ENCODE peak calls at places on chromosomes 1 and 21, in six cellular contexts. N is stimulated activated CD8-positive, alpha-beta memory T cell treated with anti-CD3 and anti-CD28 coated beads, Interleukin-12 subunit alpha, Interleukin-12 subunit beta, amount 100 ng/mL, for 1 hour; L is GM10248; D is AG10803; V is hepatic stellate cell; B is thoracic aorta. Z is an unnamed sample.

GRCh38 chr1:205480349-205481278 is 23.9 kb upstream of the CDK18 start:
- DNase-seq in N (no peak), L (peak; percentile 81), D (no peak), V (no peak), B (no peak), Z (no peak)

GRCh38 chr1:34162852-34163766 is 1.9 kb downstream of the CSMD2 start:
- DNase-seq in N (no peak), L (peak; percentile 79), D (peak; percentile 97), V (peak; percentile 63), B (peak; percentile 48), Z (peak; percentile 74)

GRCh38 chr1:183913556-183913955 is 108.6 kb downstream of the RGL1 start:
- DNase-seq in N (no peak), L (no peak), D (peak; percentile 62), V (no peak), B (no peak), Z (no peak)

GRCh38 chr1:203426870-203427269 is 48.7 kb upstream of the PRELP start:
- DNase-seq in N (no peak), L (no peak), D (no peak), V (no peak), B (no peak), Z (no peak)

GRCh38 chr21:25323356-25323949 is 283.8 kb downstream of the MRPL39 start:
- DNase-seq in N (no peak), L (no peak), D (no peak), V (no peak), B (no peak), Z (no peak)

GRCh38 chr1:57422271-57423134 is 1.4 kb downstream of the DAB1 start:
- DNase-seq in N (no peak), L (no peak), D (peak; percentile 36), V (no peak), B (no peak), Z (peak; percentile 5)

GRCh38 chr1:101363891-101364318 is 127.1 kb downstream of the S1PR1 start:
- DNase-seq in N (no peak), L (no peak), D (no peak), V (no peak), B (no peak), Z (no peak)

GRCh38 chr1:1778827-1779675 is 781 bp upstream of the NADK start:
- DNase-seq in N (peak; percentile 59), L (peak; percentile 93), D (no peak), V (peak; percentile 41), B (no peak), Z (peak; percentile 33)

GRCh38 chr1:246566808-246567154 is 525 bp downstream of the CNST start:
- DNase-seq in N (no peak), L (peak; percentile 59), D (peak; percentile 30), V (peak; percentile 43), B (peak; percentile 6), Z (no peak)

GRCh38 chr1:216601427-216601751 is 121.8 kb downstream of the ESRRG start:
- DNase-seq in N (no peak), L (no peak), D (no peak), V (no peak), B (no peak), Z (no peak)

GRCh38 chr1:25676488-25676887 is 59.9 kb downstream of the MAN1C1 start:
- DNase-seq in N (no peak), L (no peak), D (no peak), V (no peak), B (no peak), Z (no peak)

GRCh38 chr1:1021010-1021845 is 1.3 kb downstream of the AGRN start:
- DNase-seq in N (no peak), L (no peak), D (peak; percentile 73), V (peak; percentile 87), B (no peak), Z (peak; percentile 74)

GRCh38 chr1:33130297-33130696 is 49.3 kb downstream of the AZIN2 start:
- DNase-seq in N (no peak), L (peak; percentile 43), D (no peak), V (no peak), B (no peak), Z (no peak)

GRCh38 chr1:11044849-11045427 is 2.1 kb downstream of the MASP2 start:
- DNase-seq in N (no peak), L (peak; percentile 18), D (no peak), V (no peak), B (no peak), Z (no peak)

GRCh38 chr1:58780586-58781452 is 3.0 kb downstream of the JUN start:
- DNase-seq in N (no peak), L (no peak), D (peak; percentile 34), V (no peak), B (no peak), Z (peak; percentile 52)

GRCh38 chr1:204885288-204885711 is 14.6 kb downstream of the NFASC start:
- DNase-seq in N (no peak), L (no peak), D (peak; percentile 90), V (no peak), B (no peak), Z (no peak)

GRCh38 chr1:84632975-84633427 is 57.3 kb downstream of the SSX2IP start:
- DNase-seq in N (no peak), L (no peak), D (peak; percentile 60), V (peak; percentile 41), B (no peak), Z (peak; percentile 60)

GRCh38 chr1:6724517-6725141 is 23.0 kb upstream of the DNAJC11 start:
- DNase-seq in N (no peak), L (no peak), D (peak; percentile 91), V (peak; percentile 93), B (no peak), Z (peak; percentile 64)

GRCh38 chr21:44871576-44872265 is 1.8 kb downstream of the PTTG1IP start:
- DNase-seq in N (no peak), L (no peak), D (peak; percentile 80), V (peak; percentile 83), B (peak; percentile 53), Z (peak; percentile 84)

GRCh38 chr1:8423702-8424538 is 106.0 kb downstream of the SLC45A1 start:
- DNase-seq in N (no peak), L (peak; percentile 51), D (peak; percentile 46), V (peak; percentile 57), B (peak; percentile 28), Z (peak; percentile 78)

GRCh38 chr21:43818685-43819084 is 29.3 kb downstream of the RRP1 start:
- DNase-seq in N (no peak), L (no peak), D (no peak), V (no peak), B (no peak), Z (no peak)

GRCh38 chr1:43558346-43558841 is 27.7 kb downstream of the PTPRF start:
- DNase-seq in N (no peak), L (no peak), D (peak; percentile 63), V (no peak), B (no peak), Z (peak; percentile 41)

GRCh38 chr1:231315887-231316286 is 21.8 kb downstream of the EXOC8 start:
- DNase-seq in N (no peak), L (peak; percentile 58), D (peak; percentile 19), V (no peak), B (no peak), Z (peak; percentile 44)

GRCh38 chr21:39114871-39115658 is 68.2 kb downstream of the PSMG1 start:
- DNase-seq in N (no peak), L (no peak), D (peak; percentile 42), V (peak; percentile 45), B (no peak), Z (peak; percentile 70)

GRCh38 chr1:235051521-235051920 is 77.1 kb downstream of the TOMM20 start:
- DNase-seq in N (no peak), L (no peak), D (no peak), V (no peak), B (no peak), Z (no peak)

GRCh38 chr1:24074817-24075725 is 36.9 kb downstream of the MYOM3 start:
- DNase-seq in N (no peak), L (no peak), D (no peak), V (no peak), B (no peak), Z (no peak)

GRCh38 chr1:194331758-194332157 is 1145.3 kb upstream of the B3GALT2 start:
- DNase-seq in N (no peak), L (no peak), D (no peak), V (no peak), B (no peak), Z (no peak)

GRCh38 chr21:18387994-18388393 is 15.6 kb downstream of the TMPRSS15 start:
- DNase-seq in N (no peak), L (no peak), D (no peak), V (no peak), B (no peak), Z (no peak)

GRCh38 chr1:103112535-103112934 is 4.2 kb upstream of the COL11A1 start:
- DNase-seq in N (no peak), L (no peak), D (no peak), V (no peak), B (no peak), Z (no peak)

GRCh38 chr1:163093579-163093978 is 24.4 kb downstream of the RGS4 start:
- DNase-seq in N (no peak), L (no peak), D (no peak), V (no peak), B (no peak), Z (no peak)

GRCh38 chr1:84174051-84174556 is 30.0 kb downstream of the PRKACB start:
- DNase-seq in N (no peak), L (no peak), D (peak; percentile 37), V (no peak), B (no peak), Z (peak; percentile 26)

GRCh38 chr1:56286506-56286905 is 292.9 kb downstream of the PLPP3 start:
- DNase-seq in N (no peak), L (no peak), D (no peak), V (no peak), B (no peak), Z (no peak)